ENCODE peak calls at places on chromosomes 1 and 21, in five cellular contexts. One of them, this sample, is unnamed.
A peak's percentile ranks its signal among the peaks of the same experiment; 100 is the strongest.

GRCh38 chr1:168079761-168080160 is 57.0 kb downstream of the GPR161 start:
- DNase-seq in GM12878: no peak
- DNase-seq in K562: no peak
- DNase-seq in HCT116: peak; percentile 56
- DNase-seq in A549: no peak
- DNase-seq in this sample: no peak

GRCh38 chr1:161069731-161070270 is at the start of gene ARHGAP30:
- DNase-seq in GM12878: peak; percentile 97
- DNase-seq in K562: peak; percentile 44
- DNase-seq in HCT116: no peak
- DNase-seq in A549: no peak
- DNase-seq in this sample: no peak

GRCh38 chr1:172451002-172451443 is 7.2 kb upstream of the PIGC start:
- DNase-seq in GM12878: no peak
- DNase-seq in K562: peak; percentile 42
- DNase-seq in HCT116: no peak
- DNase-seq in A549: peak; percentile 28
- DNase-seq in this sample: no peak

GRCh38 chr1:35441926-35442579 is 115.2 kb downstream of the KIAA0319L start:
- DNase-seq in GM12878: no peak
- DNase-seq in K562: no peak
- DNase-seq in HCT116: no peak
- DNase-seq in A549: no peak
- DNase-seq in this sample: no peak

GRCh38 chr1:157490337-157491165 is 61.8 kb downstream of the FCRL5 start:
- DNase-seq in GM12878: no peak
- DNase-seq in K562: peak; percentile 47
- DNase-seq in HCT116: peak; percentile 39
- DNase-seq in A549: peak; percentile 60
- DNase-seq in this sample: no peak

GRCh38 chr1:26848947-26849774 is 13.8 kb upstream of the SFN start:
- DNase-seq in GM12878: no peak
- DNase-seq in K562: no peak
- DNase-seq in HCT116: peak; percentile 79
- DNase-seq in A549: peak; percentile 95
- DNase-seq in this sample: peak; percentile 97

GRCh38 chr1:159214149-159214760 is 9.6 kb downstream of the ACKR1 start:
- DNase-seq in GM12878: no peak
- DNase-seq in K562: peak; percentile 49
- DNase-seq in HCT116: peak; percentile 10
- DNase-seq in A549: peak; percentile 40
- DNase-seq in this sample: peak; percentile 31

GRCh38 chr1:74728736-74729135 is 4.1 kb downstream of the CRYZ start:
- DNase-seq in GM12878: no peak
- DNase-seq in K562: no peak
- DNase-seq in HCT116: no peak
- DNase-seq in A549: no peak
- DNase-seq in this sample: no peak

GRCh38 chr1:168613689-168614655 is 37.6 kb downstream of the XCL1 start:
- DNase-seq in GM12878: no peak
- DNase-seq in K562: no peak
- DNase-seq in HCT116: no peak
- DNase-seq in A549: no peak
- DNase-seq in this sample: no peak

GRCh38 chr1:55309786-55310516 is 94.8 kb upstream of the USP24 start:
- DNase-seq in GM12878: no peak
- DNase-seq in K562: no peak
- DNase-seq in HCT116: no peak
- DNase-seq in A549: no peak
- DNase-seq in this sample: no peak

GRCh38 chr21:31566061-31566460 is 93.4 kb upstream of the SOD1 start:
- DNase-seq in GM12878: no peak
- DNase-seq in K562: no peak
- DNase-seq in HCT116: no peak
- DNase-seq in A549: no peak
- DNase-seq in this sample: no peak

GRCh38 chr21:37072239-37072987 is 458 bp downstream of the PIGP start:
- DNase-seq in GM12878: no peak
- DNase-seq in K562: peak; percentile 76
- DNase-seq in HCT116: no peak
- DNase-seq in A549: no peak
- DNase-seq in this sample: peak; percentile 50

GRCh38 chr1:38138498-38139233 is 92.1 kb upstream of the POU3F1 start:
- DNase-seq in GM12878: no peak
- DNase-seq in K562: no peak
- DNase-seq in HCT116: peak; percentile 43
- DNase-seq in A549: peak; percentile 73
- DNase-seq in this sample: peak; percentile 99

GRCh38 chr1:56135069-56135863 is 444.1 kb downstream of the PLPP3 start:
- DNase-seq in GM12878: no peak
- DNase-seq in K562: no peak
- DNase-seq in HCT116: no peak
- DNase-seq in A549: no peak
- DNase-seq in this sample: no peak

GRCh38 chr21:42352433-42353095 is 1.8 kb upstream of the TFF2 start:
- DNase-seq in GM12878: no peak
- DNase-seq in K562: no peak
- DNase-seq in HCT116: no peak
- DNase-seq in A549: no peak
- DNase-seq in this sample: no peak

GRCh38 chr1:172279951-172280350 is 140.5 kb upstream of the C1orf105 start:
- DNase-seq in GM12878: no peak
- DNase-seq in K562: no peak
- DNase-seq in HCT116: no peak
- DNase-seq in A549: no peak
- DNase-seq in this sample: no peak

GRCh38 chr1:14443164-14443787 is 155.2 kb upstream of the KAZN start:
- DNase-seq in GM12878: no peak
- DNase-seq in K562: peak; percentile 92
- DNase-seq in HCT116: no peak
- DNase-seq in A549: no peak
- DNase-seq in this sample: no peak

GRCh38 chr21:20783611-20784010 is 214.6 kb upstream of the NCAM2 start:
- DNase-seq in GM12878: no peak
- DNase-seq in K562: no peak
- DNase-seq in HCT116: no peak
- DNase-seq in A549: no peak
- DNase-seq in this sample: no peak

GRCh38 chr1:3522112-3522511 is 67.6 kb downstream of the ARHGEF16 start:
- DNase-seq in GM12878: no peak
- DNase-seq in K562: no peak
- DNase-seq in HCT116: no peak
- DNase-seq in A549: no peak
- DNase-seq in this sample: no peak

GRCh38 chr1:25724201-25724600 is 75.8 kb upstream of the SELENON start:
- DNase-seq in GM12878: no peak
- DNase-seq in K562: no peak
- DNase-seq in HCT116: no peak
- DNase-seq in A549: no peak
- DNase-seq in this sample: no peak

GRCh38 chr1:41455479-41456271 is 28.8 kb downstream of the EDN2 start:
- DNase-seq in GM12878: no peak
- DNase-seq in K562: no peak
- DNase-seq in HCT116: no peak
- DNase-seq in A549: no peak
- DNase-seq in this sample: no peak

GRCh38 chr1:154983776-154984466 is 777 bp downstream of the FLAD1 start:
- DNase-seq in GM12878: no peak
- DNase-seq in K562: no peak
- DNase-seq in HCT116: no peak
- DNase-seq in A549: no peak
- DNase-seq in this sample: no peak

GRCh38 chr1:227270554-227270953 is 47.7 kb downstream of the CDC42BPA start:
- DNase-seq in GM12878: no peak
- DNase-seq in K562: no peak
- DNase-seq in HCT116: no peak
- DNase-seq in A549: no peak
- DNase-seq in this sample: no peak
- H3K4me2 ChIP-seq in GM12878: no peak overlapping the region
- H3K4me2 ChIP-seq in K562: no peak overlapping the region
- H3K4me2 ChIP-seq in HCT116: no peak overlapping the region
- H3K4me2 ChIP-seq in A549: peak overlapping the region; percentile 17
- H3K4me2 ChIP-seq in this sample: no peak overlapping the region

DNA sequence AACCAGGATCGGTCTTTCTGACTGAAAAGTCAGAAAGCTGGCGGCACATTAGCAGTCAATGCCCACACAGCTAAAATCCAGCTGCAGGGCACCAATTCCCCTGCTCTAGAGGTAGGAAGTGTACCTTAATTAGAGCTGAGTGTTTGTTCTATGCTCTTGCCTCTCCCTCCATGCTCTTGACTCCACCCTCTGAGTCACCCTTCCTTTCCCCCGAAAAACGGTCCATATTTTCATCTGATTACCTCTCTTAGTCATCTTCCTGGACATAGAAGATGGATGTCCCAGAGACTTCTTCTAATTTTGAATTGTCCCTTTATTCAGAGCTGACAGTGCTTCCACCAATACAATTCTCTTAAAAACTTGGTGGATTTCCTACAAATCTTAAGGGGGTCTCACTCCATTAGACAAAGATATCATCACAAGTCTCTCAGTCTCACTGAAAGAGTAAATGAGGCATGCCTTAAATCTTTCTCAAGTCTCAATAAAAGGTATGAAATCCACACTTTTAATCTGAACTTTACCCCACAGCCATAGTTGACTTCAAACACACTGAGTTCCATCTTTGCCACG is 44.1 kb upstream of the SLC19A1 start:
- DNase-seq in GM12878: no peak
- DNase-seq in K562: no peak
- DNase-seq in HCT116: no peak
- DNase-seq in A549: no peak
- DNase-seq in this sample: no peak
- H3K9me3 ChIP-seq in GM12878: peaks cover 5% of the 10 kb centered on the region
- H3K9me3 ChIP-seq in K562: peaks cover 14% of the 10 kb centered on the region
- H3K9me3 ChIP-seq in HCT116: peaks cover 20% of the 10 kb centered on the region
- H3K9me3 ChIP-seq in A549: peaks cover 31% of the 10 kb centered on the region
- H3K9me3 ChIP-seq in this sample: no peaks in the 10 kb centered on the region

DNA sequence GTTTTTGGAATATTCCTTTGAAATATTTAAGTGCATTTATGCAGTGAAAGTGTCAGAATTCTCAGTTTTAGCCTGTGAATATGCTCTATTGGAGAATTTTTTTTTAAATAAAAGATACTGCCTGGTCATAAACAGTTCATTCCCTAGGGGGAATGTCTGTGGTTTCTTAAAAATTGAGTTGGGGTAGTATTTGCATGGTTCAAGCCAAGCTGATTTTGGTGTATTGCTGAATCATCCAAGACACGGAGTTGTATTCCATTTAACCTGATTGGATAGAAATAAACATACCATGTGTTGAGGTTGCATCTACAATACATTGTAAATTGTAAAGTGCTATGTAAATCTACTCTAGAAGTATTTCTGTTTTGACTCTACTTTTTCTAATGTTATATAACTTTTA is 198.9 kb downstream of the USP25 start:
- DNase-seq in GM12878: no peak
- DNase-seq in K562: no peak
- DNase-seq in HCT116: no peak
- DNase-seq in A549: no peak
- DNase-seq in this sample: no peak
- H3K4me2 ChIP-seq in GM12878: no peak overlapping the region
- H3K4me2 ChIP-seq in K562: no peak overlapping the region
- H3K4me2 ChIP-seq in HCT116: no peak overlapping the region
- H3K4me2 ChIP-seq in A549: no peak overlapping the region
- H3K4me2 ChIP-seq in this sample: no peak overlapping the region

DNA sequence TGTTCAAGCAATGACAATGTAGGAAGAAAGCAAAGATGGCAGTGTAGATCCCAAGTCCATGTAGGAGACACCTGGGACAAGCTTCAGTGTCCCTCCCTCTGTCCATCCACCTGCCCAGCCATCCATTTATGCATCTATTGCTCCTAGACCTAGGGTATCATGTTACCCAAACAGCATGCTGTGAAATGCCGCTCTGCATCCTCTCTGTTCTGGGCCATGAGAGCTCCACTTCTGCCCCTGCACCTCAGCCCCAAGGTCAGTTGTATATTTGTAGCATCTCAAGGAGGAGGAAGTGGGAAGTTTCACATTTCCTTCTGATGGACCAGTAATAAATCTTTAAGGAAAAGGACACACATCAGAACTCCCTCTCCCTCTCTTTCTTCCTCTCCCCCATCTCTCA is 27.9 kb upstream of the TSPEAR start:
- DNase-seq in GM12878: no peak
- DNase-seq in K562: no peak
- DNase-seq in HCT116: no peak
- DNase-seq in A549: no peak
- DNase-seq in this sample: no peak
- H3K9me3 ChIP-seq in GM12878: no peaks in the 10 kb centered on the region
- H3K9me3 ChIP-seq in K562: no peaks in the 10 kb centered on the region
- H3K9me3 ChIP-seq in HCT116: no peaks in the 10 kb centered on the region
- H3K9me3 ChIP-seq in A549: no peaks in the 10 kb centered on the region
- H3K9me3 ChIP-seq in this sample: no peaks in the 10 kb centered on the region

GRCh38 chr1:17875882-17876280 is 120.7 kb downstream of the ACTL8 start:
- DNase-seq in GM12878: no peak
- DNase-seq in K562: no peak
- DNase-seq in HCT116: no peak
- DNase-seq in A549: no peak
- DNase-seq in this sample: no peak
- H3K4me2 ChIP-seq in GM12878: no peak overlapping the region
- H3K4me2 ChIP-seq in K562: no peak overlapping the region
- H3K4me2 ChIP-seq in HCT116: no peak overlapping the region
- H3K4me2 ChIP-seq in A549: peak overlapping the region; percentile 63
- H3K4me2 ChIP-seq in this sample: no peak overlapping the region

DNA sequence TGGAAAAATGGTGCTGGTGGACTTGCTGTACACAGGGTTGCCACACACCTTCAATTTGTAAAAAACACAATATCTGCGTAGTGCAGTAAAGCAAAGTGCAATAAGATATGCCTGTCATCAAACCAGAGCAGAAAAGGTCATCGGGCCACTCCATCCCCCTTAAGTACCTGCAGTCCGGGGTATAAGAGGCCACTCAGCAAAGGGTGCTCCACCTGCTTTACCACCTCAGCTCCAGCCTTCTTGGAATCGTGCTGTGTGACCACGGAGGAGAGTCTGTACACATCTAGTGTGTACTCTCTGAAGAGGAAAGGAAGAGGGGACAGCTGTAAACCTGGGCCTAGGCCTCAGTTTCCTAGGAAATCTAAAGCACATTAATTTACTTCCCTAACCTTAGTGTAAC is 10.8 kb downstream of the YARS1 start:
- DNase-seq in GM12878: no peak
- DNase-seq in K562: no peak
- DNase-seq in HCT116: no peak
- DNase-seq in A549: no peak
- DNase-seq in this sample: no peak
- H3K9me3 ChIP-seq in GM12878: no peaks in the 10 kb centered on the region
- H3K9me3 ChIP-seq in K562: no peaks in the 10 kb centered on the region
- H3K9me3 ChIP-seq in HCT116: no peaks in the 10 kb centered on the region
- H3K9me3 ChIP-seq in A549: no peaks in the 10 kb centered on the region
- H3K9me3 ChIP-seq in this sample: no peaks in the 10 kb centered on the region

This sample was measured in PC-9.